ENCODE peak calls at places on chromosome 6, in eight cellular contexts. K is neural crest cell, U is heart left ventricle, W is brain microvascular endothelial cell, V is A673, H is upper lobe of right lung, X is OCI-LY7, N is testis. A is an unnamed sample.

GRCh38 chr6:148548065-148548748 is 198.6 kb upstream of the UST start:
- DNase-seq in K (no peak), U (peak; percentile 48), W (no peak), V (no peak), H (no peak), X (no peak), N (peak; percentile 27), A (no peak)

GRCh38 chr6:112269165-112269564 is 14.8 kb upstream of the LAMA4 start:
- DNase-seq in K (no peak), U (no peak), W (no peak), V (peak; percentile 49), H (no peak), X (no peak), N (no peak), A (no peak)

GRCh38 chr6:132527791-132528190 is 10.3 kb upstream of the TAAR9 start:
- DNase-seq in K (no peak), U (no peak), W (no peak), V (peak; percentile 69), H (no peak), X (no peak), N (no peak), A (no peak)

GRCh38 chr6:144993870-144994269 is 708.7 kb downstream of the UTRN start:
- DNase-seq in K (no peak), U (no peak), W (peak; percentile 20), V (no peak), H (no peak), X (no peak), N (no peak), A (no peak)

GRCh38 chr6:36615018-36615761 is 21.0 kb downstream of the SRSF3 start:
- DNase-seq in K (peak; percentile 42), U (peak; percentile 58), W (no peak), V (peak; percentile 75), H (no peak), X (peak; percentile 78), N (peak; percentile 49), A (peak; percentile 70)

GRCh38 chr6:142075516-142076101 is 57.1 kb upstream of the GJE1 start:
- DNase-seq in K (no peak), U (no peak), W (no peak), V (peak; percentile 45), H (no peak), X (no peak), N (no peak), A (no peak)

GRCh38 chr6:114342086-114342825 is 567 bp downstream of the HS3ST5 start:
- DNase-seq in K (peak; percentile 6), U (no peak), W (no peak), V (no peak), H (peak; percentile 62), X (no peak), N (peak; percentile 21), A (peak; percentile 34)

GRCh38 chr6:40349092-40349491 is 238.1 kb downstream of the LRFN2 start:
- DNase-seq in K (no peak), U (no peak), W (no peak), V (peak; percentile 48), H (no peak), X (no peak), N (peak; percentile 16), A (no peak)

GRCh38 chr6:123089223-123089622 is 93.2 kb downstream of the CLVS2 start:
- DNase-seq in K (no peak), U (no peak), W (no peak), V (no peak), H (no peak), X (no peak), N (no peak), A (no peak)

GRCh38 chr6:33589723-33590530 is 9.9 kb upstream of the BAK1 start:
- DNase-seq in K (peak; percentile 66), U (peak; percentile 76), W (peak; percentile 41), V (peak; percentile 56), H (peak; percentile 90), X (peak; percentile 74), N (peak; percentile 80), A (peak; percentile 82)

GRCh38 chr6:81340946-81341345 is 411.5 kb downstream of the TENT5A start:
- DNase-seq in K (no peak), U (no peak), W (no peak), V (no peak), H (no peak), X (no peak), N (no peak), A (no peak)
- TF ChIP-seq CTCF in K (no peak), U (no peak), W (no peak), V (no peak), H (no peak), X (no peak), N (no peak), A (no peak)

GRCh38 chr6:156175433-156175832 is 601.7 kb upstream of the ARID1B start:
- DNase-seq in K (no peak), U (no peak), W (no peak), V (no peak), H (no peak), X (no peak), N (no peak), A (no peak)

GRCh38 chr6:156174026-156174880 is 602.9 kb upstream of the ARID1B start:
- DNase-seq in K (no peak), U (no peak), W (no peak), V (no peak), H (no peak), X (no peak), N (no peak), A (no peak)

DNA sequence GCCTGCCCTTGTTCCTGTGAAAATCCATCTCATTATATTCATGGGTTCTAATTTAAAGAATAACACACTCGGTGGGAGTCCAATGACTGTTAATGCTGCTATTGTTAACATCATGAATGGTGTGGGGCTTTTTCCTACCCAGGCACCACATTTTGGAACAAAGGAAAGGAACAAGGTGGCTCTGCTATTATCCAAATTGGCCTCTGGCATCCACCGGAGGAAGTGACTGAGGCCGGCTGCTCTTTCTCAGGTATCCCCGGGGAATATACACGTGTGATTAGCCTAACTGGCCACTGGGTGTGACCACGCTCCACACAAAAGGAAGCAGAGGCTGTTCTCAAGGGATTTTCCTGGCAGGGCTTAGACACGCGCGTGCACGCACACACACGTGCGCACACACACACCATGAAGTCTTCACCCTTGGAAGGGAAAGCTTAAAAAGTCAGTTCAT is 601.2 kb upstream of the ARID1B start:
- DNase-seq in K (no peak), U (peak; percentile 58), W (no peak), V (peak; percentile 52), H (no peak), X (peak; percentile 51), N (peak; percentile 29), A (no peak)
- TF ChIP-seq CTCF in K (peak; percentile 54), U (peak; percentile 15), W (peak; percentile 49), V (peak; percentile 30), H (peak; percentile 23), X (peak; percentile 40), N (peak; percentile 11), A (no peak)

DNA sequence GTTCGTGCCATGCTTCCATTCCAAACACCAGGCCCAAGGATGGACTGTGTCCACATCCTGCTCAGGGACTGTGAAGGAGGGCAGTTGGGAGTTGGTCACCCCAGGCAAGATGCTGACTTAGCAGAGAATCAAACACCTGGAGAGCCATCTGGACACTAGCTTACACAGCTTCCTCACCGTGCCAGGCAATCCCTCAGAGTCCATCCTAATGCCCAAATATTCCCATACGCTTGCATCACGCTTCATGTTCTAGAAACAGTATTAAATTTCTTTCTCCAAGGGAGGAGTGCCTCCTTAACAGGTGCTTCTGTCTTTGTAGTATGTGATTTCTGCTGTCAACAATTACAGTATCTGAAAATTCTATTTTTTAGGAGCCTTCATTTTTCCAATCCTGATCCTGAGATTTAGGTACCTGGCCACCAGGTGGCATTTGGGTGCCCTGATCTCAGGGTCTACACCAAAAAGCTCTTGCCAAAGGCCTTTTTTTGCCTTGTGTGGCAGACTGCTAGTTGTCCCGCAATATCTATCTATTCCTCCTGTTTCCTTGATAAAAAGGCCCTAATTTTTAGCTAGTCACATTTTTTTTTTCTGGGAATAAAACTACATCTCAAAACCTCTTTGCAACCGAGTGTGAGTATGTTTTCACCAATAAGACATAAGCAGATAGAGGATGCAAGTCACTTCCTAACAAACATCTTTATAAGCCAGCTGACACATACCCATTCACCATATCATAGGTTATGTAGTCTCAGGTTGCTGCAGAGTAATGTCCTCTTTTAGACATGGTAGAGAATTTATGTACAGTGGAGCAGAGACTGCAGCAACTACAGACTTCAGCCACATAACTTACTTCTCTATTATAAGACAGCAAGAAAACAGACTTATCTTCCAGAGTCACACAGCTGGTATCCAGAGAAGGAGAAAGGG is 85.0 kb downstream of the PREP start:
- DNase-seq in K (no peak), U (no peak), W (no peak), V (no peak), H (no peak), X (peak; percentile 22), N (peak; percentile 28), A (no peak)
- TF ChIP-seq CTCF in K (peak; percentile 50), U (peak; percentile 16), W (peak; percentile 42), V (peak; percentile 42), H (peak; percentile 41), X (peak; percentile 69), N (peak; percentile 29), A (no peak)

DNA sequence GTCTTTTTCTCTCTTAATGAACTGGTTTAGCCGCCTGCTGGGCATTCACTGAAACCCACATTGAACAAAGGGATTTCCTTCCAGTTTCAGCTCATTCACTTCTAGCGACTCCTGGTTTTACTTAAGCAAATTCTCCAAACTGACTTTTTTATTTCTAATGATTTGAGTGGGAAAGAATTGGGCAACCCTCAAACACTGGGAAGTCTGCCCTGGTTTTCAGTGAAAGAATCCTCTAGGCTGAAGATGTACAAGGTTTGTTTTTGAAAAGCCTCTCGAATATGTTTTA is 45.5 kb downstream of the PLAGL1 start:
- DNase-seq in K (no peak), U (no peak), W (peak; percentile 11), V (peak; percentile 40), H (no peak), X (no peak), N (peak; percentile 28), A (no peak)
- TF ChIP-seq CTCF in K (peak; percentile 74), U (no peak), W (peak; percentile 64), V (no peak), H (peak; percentile 45), X (no peak), N (peak; percentile 32), A (no peak)

DNA sequence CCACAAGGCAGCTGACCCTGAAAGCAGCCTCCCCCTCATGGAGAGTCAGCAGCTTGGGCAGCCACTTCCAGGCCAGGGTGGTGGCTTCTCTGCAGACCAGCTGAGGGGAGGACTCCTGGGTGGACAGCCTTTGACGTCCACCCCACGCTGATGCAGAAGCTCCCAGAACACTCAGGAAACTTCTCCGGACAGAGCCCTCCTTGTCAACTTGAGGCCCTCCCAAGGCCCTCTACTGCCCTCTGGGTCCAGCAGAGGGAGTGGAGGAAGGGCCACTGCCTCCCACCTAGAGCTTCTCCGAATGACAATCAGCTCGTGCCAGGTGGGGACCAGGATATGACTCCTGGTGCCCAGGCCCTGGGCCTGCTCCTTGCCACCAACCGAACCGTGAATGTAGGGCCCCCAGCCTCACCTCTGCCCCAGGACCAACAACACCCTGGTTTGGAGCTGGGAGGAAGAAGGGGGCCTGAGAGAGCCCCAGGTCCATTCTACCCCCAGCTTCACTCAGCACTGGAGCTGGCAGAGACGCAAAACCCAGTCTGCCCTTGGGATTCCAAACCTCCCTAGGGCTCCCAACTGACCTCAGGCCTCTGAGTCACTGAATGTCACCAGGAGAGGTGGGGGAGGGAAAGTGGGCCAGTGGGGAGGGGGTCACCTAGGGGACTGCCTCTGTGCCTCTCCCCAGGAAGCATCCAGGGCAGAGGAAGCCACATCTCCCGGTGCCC is 10.9 kb upstream of the SLC22A7 start:
- DNase-seq in K (no peak), U (no peak), W (no peak), V (no peak), H (no peak), X (no peak), N (peak; percentile 19), A (no peak)
- TF ChIP-seq CTCF in K (peak; percentile 28), U (no peak), W (peak; percentile 46), V (no peak), H (no peak), X (no peak), N (no peak), A (no peak)